ENCODE peak calls at places on chromosomes 2 and 18, in five cellular contexts. Z is fibroblast of lung, O is transverse colon, A is AG04449, X is PC-3. D is an unnamed sample.

GRCh38 chr2:60423066-60423465 is 130.4 kb downstream of the BCL11A start:
- DNase-seq in Z (no peak), O (no peak), A (no peak), X (no peak), D (no peak)

GRCh38 chr2:60585276-60585675 is 31.8 kb upstream of the BCL11A start:
- DNase-seq in Z (no peak), O (no peak), A (no peak), X (no peak), D (no peak)

GRCh38 chr2:128202791-128203190 is 111.8 kb downstream of the UGGT1 start:
- DNase-seq in Z (no peak), O (no peak), A (no peak), X (peak; percentile 6), D (no peak)

GRCh38 chr2:229616433-229616832 is 97.9 kb downstream of the DNER start:
- DNase-seq in Z (no peak), O (no peak), A (no peak), X (no peak), D (no peak)

GRCh38 chr2:74447230-74447999 is 5.7 kb upstream of the RTKN start:
- DNase-seq in Z (no peak), O (no peak), A (no peak), X (no peak), D (no peak)

GRCh38 chr18:5391427-5391826 is 95.9 kb upstream of the ZBTB14 start:
- DNase-seq in Z (no peak), O (no peak), A (no peak), X (no peak), D (no peak)

GRCh38 chr2:157989227-157989626 is 112.4 kb upstream of the UPP2 start:
- DNase-seq in Z (no peak), O (no peak), A (no peak), X (no peak), D (no peak)

GRCh38 chr2:17107131-17107530 is 411.1 kb downstream of the RAD51AP2 start:
- DNase-seq in Z (peak; percentile 84), O (no peak), A (peak; percentile 17), X (no peak), D (peak; percentile 49)

GRCh38 chr2:211930331-211930730 is 608.3 kb downstream of the ERBB4 start:
- DNase-seq in Z (no peak), O (no peak), A (no peak), X (no peak), D (no peak)

GRCh38 chr2:138485019-138485418 is 16.6 kb upstream of the SPOPL start:
- DNase-seq in Z (no peak), O (no peak), A (no peak), X (peak; percentile 16), D (no peak)

DNA sequence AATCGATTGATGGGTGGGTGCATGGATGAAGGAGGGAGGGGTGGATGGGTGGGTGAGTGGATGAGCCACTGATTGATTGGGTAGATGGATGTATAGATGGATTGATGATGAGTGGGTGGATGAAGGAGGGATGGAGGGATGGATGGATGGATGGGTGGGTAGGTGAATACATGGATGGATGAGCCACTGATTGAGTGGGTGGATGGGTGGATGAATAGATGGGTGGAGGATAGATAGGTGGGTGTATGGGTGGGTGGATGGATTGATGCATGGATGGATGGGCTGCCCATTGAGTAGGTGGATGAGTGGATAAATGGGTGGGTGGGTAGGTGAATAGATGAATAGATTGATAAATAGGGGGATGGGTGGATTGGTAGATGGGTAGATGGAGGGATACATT is 30.9 kb downstream of the MLPH start:
- DNase-seq in Z (no peak), O (no peak), A (no peak), X (no peak), D (no peak)
- H3K4me3 ChIP-seq in Z (no peak overlapping the region), O (no peak overlapping the region), A (no peak overlapping the region), X (no peak overlapping the region), D (no peak overlapping the region)

GRCh38 chr18:33440011-33440383 is 524 bp downstream of the CCDC178 start:
- DNase-seq in Z (peak; percentile 88), O (peak; percentile 18), A (peak; percentile 4), X (peak; percentile 1), D (peak; percentile 70)
- TF ChIP-seq CTCF in Z (peak; percentile 71), O (peak; percentile 44), A (peak; percentile 44), X (peak; percentile 17), D (peak; percentile 71)

DNA sequence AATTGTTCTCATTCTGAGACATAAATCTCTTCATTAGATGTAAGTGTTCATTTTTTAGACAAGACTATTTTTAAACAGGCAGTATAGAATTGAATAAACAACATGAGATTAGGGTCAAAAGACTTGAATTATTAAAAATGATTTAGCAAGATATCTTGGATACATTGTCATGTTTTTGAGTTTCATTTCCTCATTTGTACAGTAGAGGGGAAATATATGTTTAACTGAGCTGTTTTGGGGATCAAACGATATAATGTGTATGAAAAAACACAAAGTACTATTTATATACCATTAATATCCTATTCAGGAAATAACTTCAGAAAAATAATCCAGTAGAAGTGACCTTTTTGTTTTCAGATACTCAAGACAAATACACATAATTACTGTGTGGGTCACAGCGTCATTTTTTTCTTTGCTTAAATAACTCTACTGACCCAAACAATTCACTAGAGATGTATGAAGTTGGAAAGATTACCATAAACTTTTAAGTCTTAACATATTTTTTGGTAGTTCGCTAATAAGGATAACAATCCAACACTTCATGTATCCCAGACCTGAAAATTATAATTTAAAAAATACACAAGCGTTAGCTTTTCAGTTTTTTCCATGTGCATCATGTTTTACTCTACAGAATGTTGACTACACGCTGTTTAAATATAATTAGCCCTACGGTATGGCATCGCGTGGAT is 876 bp upstream of the ASXL3 start:
- DNase-seq in Z (peak; percentile 27), O (no peak), A (no peak), X (no peak), D (no peak)
- H3K4me3 ChIP-seq in Z (peak overlapping the region; percentile 64), O (peak overlapping the region; percentile 80), A (peak overlapping the region; percentile 57), X (no peak overlapping the region), D (peak overlapping the region; percentile 76)

GRCh38 chr2:11837875-11838734 is 91.7 kb downstream of the LPIN1 start:
- DNase-seq in Z (no peak), O (no peak), A (no peak), X (no peak), D (no peak)

GRCh38 chr2:11832531-11832930 is 86.1 kb downstream of the LPIN1 start:
- DNase-seq in Z (no peak), O (no peak), A (no peak), X (no peak), D (no peak)

GRCh38 chr2:11833601-11834000 is 87.2 kb downstream of the LPIN1 start:
- DNase-seq in Z (no peak), O (no peak), A (peak; percentile 63), X (no peak), D (peak; percentile 81)

GRCh38 chr2:11836647-11837219 is 90.3 kb downstream of the LPIN1 start:
- DNase-seq in Z (no peak), O (no peak), A (no peak), X (no peak), D (no peak)

DNA sequence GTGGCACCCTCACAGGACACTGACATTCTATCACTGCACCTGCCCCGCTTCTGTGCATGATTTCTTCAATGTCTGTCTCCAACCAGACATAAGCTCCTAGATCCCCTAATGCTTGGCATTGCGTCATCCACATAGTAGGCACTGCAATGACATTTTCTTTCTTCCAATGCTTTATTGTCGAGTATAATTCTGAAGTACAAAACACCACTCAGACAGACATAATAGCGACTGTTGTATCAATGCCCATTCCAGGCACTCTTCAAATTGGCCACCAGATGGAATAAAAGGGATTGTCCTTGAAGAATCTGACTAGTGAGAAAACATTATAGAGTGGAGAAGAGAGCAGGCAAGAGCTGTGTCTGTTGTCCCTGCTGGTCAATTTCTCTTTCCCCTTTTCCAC is 89.0 kb downstream of the LPIN1 start:
- DNase-seq in Z (no peak), O (no peak), A (no peak), X (peak; percentile 33), D (no peak)
- TF ChIP-seq CTCF in Z (peak; percentile 29), O (no peak), A (no peak), X (peak; percentile 51), D (no peak)

GRCh38 chr18:22141211-22141610 is 28.2 kb upstream of the GATA6 start:
- DNase-seq in Z (no peak), O (no peak), A (no peak), X (no peak), D (no peak)

GRCh38 chr18:22132763-22133162 is 36.6 kb upstream of the GATA6 start:
- DNase-seq in Z (no peak), O (no peak), A (no peak), X (no peak), D (no peak)

GRCh38 chr18:22132258-22132657 is 37.1 kb upstream of the GATA6 start:
- DNase-seq in Z (no peak), O (no peak), A (no peak), X (no peak), D (no peak)

DNA sequence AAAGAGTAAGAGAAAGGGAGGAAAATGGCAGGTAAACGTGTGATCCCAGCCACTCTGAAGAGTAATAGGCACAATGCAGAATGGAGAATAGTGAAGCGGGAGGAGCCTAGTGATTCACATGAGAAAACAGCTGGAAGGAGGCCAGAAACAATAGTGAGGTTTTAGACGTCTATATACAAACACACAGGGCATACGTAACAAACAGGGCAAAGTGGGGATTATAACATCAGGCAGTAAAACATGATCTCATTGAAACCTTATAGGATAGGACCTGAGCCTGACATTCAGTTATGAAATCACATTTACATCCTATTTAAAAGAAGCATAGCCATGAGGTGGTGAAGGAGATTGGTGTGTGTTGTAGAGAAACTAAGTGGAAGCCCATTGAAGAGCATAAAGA is 33.0 kb upstream of the GATA6 start:
- DNase-seq in Z (peak; percentile 72), O (no peak), A (no peak), X (peak; percentile 67), D (peak; percentile 13)
- H3K4me3 ChIP-seq in Z (no peak overlapping the region), O (no peak overlapping the region), A (no peak overlapping the region), X (no peak overlapping the region), D (no peak overlapping the region)

GRCh38 chr2:240810199-240810598 is 9.8 kb downstream of the KIF1A start:
- DNase-seq in Z (no peak), O (no peak), A (no peak), X (peak; percentile 44), D (no peak)
- TF ChIP-seq CTCF in Z (no peak), O (no peak), A (no peak), X (peak; percentile 53), D (no peak)